ENCODE peak calls at places on chromosome 21, in nine cellular contexts. L is left ventricle myocardium inferior, P is left lung, M is kidney, R is A673, A is colonic mucosa, X is cardiac muscle cell, I is transverse colon, Q is body of pancreas. W is an unnamed sample.

GRCh38 chr21:30033441-30033840 is 93.6 kb upstream of the GRIK1 start:
- DNase-seq in L (no peak), P (no peak), M (peak), R (no peak), A (no peak), X (no peak), I (no peak), Q (no peak), W (no peak)

GRCh38 chr21:22343303-22343702 is 1345.1 kb downstream of the NCAM2 start:
- DNase-seq in L (no peak), P (no peak), M (no peak), R (no peak), A (no peak), X (no peak), I (no peak), Q (no peak), W (no peak)

GRCh38 chr21:42158846-42159245 is 60.1 kb upstream of the ABCG1 start:
- DNase-seq in L (no peak), P (peak), M (peak), R (no peak), A (no peak), X (no peak), I (no peak), Q (no peak), W (no peak)

GRCh38 chr21:40952551-40953330 is 105.8 kb upstream of the DSCAM start:
- DNase-seq in L (no peak), P (no peak), M (no peak), R (no peak), A (no peak), X (no peak), I (no peak), Q (no peak), W (no peak)

GRCh38 chr21:16942703-16943102 is 570.1 kb upstream of the CXADR start:
- DNase-seq in L (no peak), P (no peak), M (no peak), R (peak), A (no peak), X (peak), I (no peak), Q (no peak), W (no peak)

GRCh38 chr21:31554511-31555022 is 104.9 kb upstream of the SOD1 start:
- DNase-seq in L (no peak), P (no peak), M (peak), R (peak), A (no peak), X (peak), I (no peak), Q (no peak), W (no peak)

GRCh38 chr21:36839735-36840134 is 126.7 kb downstream of the HLCS start:
- DNase-seq in L (no peak), P (no peak), M (no peak), R (no peak), A (no peak), X (no peak), I (no peak), Q (no peak), W (no peak)

GRCh38 chr21:41761211-41762181 is 5.4 kb downstream of the RIPK4 start:
- DNase-seq in L (peak), P (peak), M (peak), R (no peak), A (no peak), X (peak), I (no peak), Q (peak), W (no peak)

GRCh38 chr21:33682992-33683627 is 40.8 kb downstream of the ITSN1 start:
- DNase-seq in L (no peak), P (no peak), M (no peak), R (peak), A (no peak), X (peak), I (no peak), Q (no peak), W (no peak)

GRCh38 chr21:29238052-29238966 is 60.4 kb upstream of the BACH1 start:
- DNase-seq in L (no peak), P (no peak), M (no peak), R (no peak), A (no peak), X (peak), I (no peak), Q (no peak), W (no peak)

GRCh38 chr21:16891821-16892220 is 621.0 kb upstream of the CXADR start:
- DNase-seq in L (no peak), P (no peak), M (no peak), R (no peak), A (no peak), X (peak), I (no peak), Q (no peak), W (no peak)

GRCh38 chr21:41695513-41695912 is 71.3 kb downstream of the RIPK4 start:
- DNase-seq in L (no peak), P (no peak), M (no peak), R (no peak), A (no peak), X (no peak), I (no peak), Q (no peak), W (no peak)

GRCh38 chr21:17472167-17472566 is 40.7 kb upstream of the CXADR start:
- DNase-seq in L (no peak), P (no peak), M (no peak), R (no peak), A (no peak), X (no peak), I (no peak), Q (no peak), W (no peak)

GRCh38 chr21:29055080-29055479 is 18.4 kb downstream of the CCT8 start:
- DNase-seq in L (no peak), P (no peak), M (no peak), R (no peak), A (no peak), X (no peak), I (no peak), Q (no peak), W (no peak)

GRCh38 chr21:27571706-27572105 is 604.8 kb upstream of the ADAMTS5 start:
- DNase-seq in L (no peak), P (no peak), M (no peak), R (no peak), A (no peak), X (no peak), I (no peak), Q (no peak), W (no peak)

GRCh38 chr21:14762734-14763694 is 216.9 kb upstream of the SAMSN1 start:
- DNase-seq in L (no peak), P (no peak), M (no peak), R (no peak), A (no peak), X (no peak), I (no peak), Q (no peak), W (peak)

GRCh38 chr21:41545500-41546359 is 37.8 kb upstream of the TMPRSS2 start:
- DNase-seq in L (no peak), P (no peak), M (no peak), R (no peak), A (no peak), X (no peak), I (no peak), Q (no peak), W (no peak)

GRCh38 chr21:34906401-34906800 is 142.7 kb downstream of the RUNX1 start:
- DNase-seq in L (no peak), P (no peak), M (no peak), R (no peak), A (no peak), X (no peak), I (no peak), Q (no peak), W (no peak)

GRCh38 chr21:35072960-35073359 is 23.9 kb upstream of the RUNX1 start:
- DNase-seq in L (peak), P (peak), M (peak), R (no peak), A (no peak), X (no peak), I (no peak), Q (no peak), W (no peak)

GRCh38 chr21:42258150-42258884 is 39.4 kb downstream of the ABCG1 start:
- DNase-seq in L (peak), P (peak), M (peak), R (peak), A (peak), X (peak), I (peak), Q (peak), W (peak)

GRCh38 chr21:42028754-42029385 is 18.7 kb upstream of the ZBTB21 start:
- DNase-seq in L (no peak), P (no peak), M (no peak), R (no peak), A (peak), X (no peak), I (peak), Q (no peak), W (no peak)

GRCh38 chr21:43323244-43324005 is 103.5 kb downstream of the SIK1 start:
- DNase-seq in L (peak), P (peak), M (no peak), R (no peak), A (no peak), X (no peak), I (no peak), Q (peak), W (no peak)

GRCh38 chr21:33848252-33848953 is 67.2 kb downstream of the ATP5PO start:
- DNase-seq in L (no peak), P (no peak), M (peak), R (no peak), A (peak), X (no peak), I (peak), Q (no peak), W (peak)

GRCh38 chr21:23374155-23374554 is 2233.1 kb downstream of the MRPL39 start:
- DNase-seq in L (no peak), P (no peak), M (no peak), R (no peak), A (no peak), X (no peak), I (no peak), Q (no peak), W (no peak)

GRCh38 chr21:32306021-32306780 is 7.5 kb downstream of the MRAP start:
- DNase-seq in L (no peak), P (no peak), M (no peak), R (no peak), A (peak), X (peak), I (no peak), Q (no peak), W (no peak)

GRCh38 chr21:35548904-35549615 is 500.0 kb upstream of the RUNX1 start:
- DNase-seq in L (no peak), P (no peak), M (no peak), R (no peak), A (no peak), X (no peak), I (no peak), Q (no peak), W (no peak)

GRCh38 chr21:20647603-20648002 is 350.6 kb upstream of the NCAM2 start:
- DNase-seq in L (no peak), P (no peak), M (no peak), R (peak), A (no peak), X (no peak), I (no peak), Q (no peak), W (no peak)

DNA sequence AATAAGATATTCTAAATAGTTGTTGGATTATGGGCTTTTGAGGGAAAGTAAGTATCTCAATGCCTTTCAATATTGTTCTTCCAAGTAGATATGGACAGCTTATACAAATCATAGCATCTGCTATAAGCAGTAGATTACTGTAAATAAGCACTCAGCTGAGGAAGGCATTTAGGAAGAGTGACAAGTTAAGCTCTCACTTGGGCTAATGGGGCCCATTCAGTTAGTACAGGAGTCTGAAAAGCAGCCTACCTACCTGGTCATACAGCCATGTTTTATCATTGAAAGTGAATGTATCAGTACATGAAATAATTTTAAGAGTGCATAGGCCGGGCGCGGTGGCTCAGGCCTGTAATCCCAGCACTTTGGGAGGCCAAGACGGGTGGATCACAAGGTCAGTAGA is 73.1 kb downstream of the APP start:
- DNase-seq in L (no peak), P (no peak), M (no peak), R (no peak), A (no peak), X (no peak), I (no peak), Q (no peak), W (no peak)
- H3K27ac ChIP-seq in L (no peak), P (no peak), M (no peak), R (no peak), A (no peak), X (no peak), I (no peak), Q (no peak), W (no peak)

DNA sequence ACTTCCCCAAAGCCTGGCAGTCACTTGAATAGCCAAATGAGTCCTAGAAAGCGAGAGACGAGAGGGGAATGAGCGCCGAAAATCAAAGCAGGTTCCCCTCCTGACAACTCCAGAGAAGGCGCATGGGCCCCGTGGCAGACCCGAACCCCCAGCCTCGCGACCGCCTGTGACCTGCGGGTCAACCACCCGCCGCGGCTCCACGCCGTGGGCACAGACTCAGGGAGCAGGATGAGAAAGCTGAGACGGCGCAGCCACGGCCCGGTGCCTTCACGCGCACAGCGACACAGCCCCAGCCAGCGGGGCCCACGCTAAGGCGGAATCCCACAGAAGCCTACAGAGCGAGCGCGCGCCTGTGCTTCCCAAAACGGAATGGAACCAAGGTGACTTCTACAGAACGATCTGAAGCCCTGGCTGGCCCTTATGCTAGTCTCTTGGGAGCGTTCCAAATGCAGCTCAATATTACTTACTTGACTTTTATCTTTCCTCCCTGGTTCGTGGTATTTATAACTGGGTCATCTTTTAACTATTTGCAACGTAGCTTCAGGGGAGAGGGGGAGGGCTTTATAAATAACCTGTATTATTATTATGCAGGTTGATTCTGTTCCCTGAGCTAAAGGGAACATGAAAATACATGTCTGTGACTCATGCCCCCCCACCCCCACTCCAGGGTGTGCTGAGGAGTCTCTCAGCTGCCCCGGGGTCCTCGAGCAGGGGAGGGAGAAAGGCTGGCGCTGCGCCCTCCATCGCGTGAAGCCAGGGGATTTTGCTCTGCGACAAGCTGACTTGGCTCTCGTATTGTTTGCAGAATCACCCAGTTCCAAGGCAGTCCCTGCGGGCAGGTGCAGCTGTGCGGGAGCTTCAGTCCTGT is 1.7 kb downstream of the TSPEAR start:
- DNase-seq in L (no peak), P (no peak), M (peak), R (peak), A (peak), X (peak), I (no peak), Q (no peak), W (no peak)
- H3K4me3 ChIP-seq in L (peak), P (no peak), M (no peak), R (no peak), A (no peak), X (peak), I (no peak), Q (no peak), W (no peak)

GRCh38 chr21:38818336-38818723 is 12.6 kb downstream of the ETS2 start:
- DNase-seq in L (no peak), P (no peak), M (peak), R (no peak), A (peak), X (no peak), I (no peak), Q (no peak), W (no peak)

GRCh38 chr21:38816400-38816973 is 10.8 kb downstream of the ETS2 start:
- DNase-seq in L (no peak), P (no peak), M (no peak), R (peak), A (no peak), X (no peak), I (no peak), Q (no peak), W (no peak)

GRCh38 chr21:38819719-38820147 is 14.0 kb downstream of the ETS2 start:
- DNase-seq in L (no peak), P (peak), M (no peak), R (no peak), A (peak), X (no peak), I (peak), Q (no peak), W (no peak)

GRCh38 chr21:38819051-38819718 is 13.5 kb downstream of the ETS2 start:
- DNase-seq in L (no peak), P (no peak), M (no peak), R (no peak), A (peak), X (no peak), I (no peak), Q (no peak), W (no peak)

DNA sequence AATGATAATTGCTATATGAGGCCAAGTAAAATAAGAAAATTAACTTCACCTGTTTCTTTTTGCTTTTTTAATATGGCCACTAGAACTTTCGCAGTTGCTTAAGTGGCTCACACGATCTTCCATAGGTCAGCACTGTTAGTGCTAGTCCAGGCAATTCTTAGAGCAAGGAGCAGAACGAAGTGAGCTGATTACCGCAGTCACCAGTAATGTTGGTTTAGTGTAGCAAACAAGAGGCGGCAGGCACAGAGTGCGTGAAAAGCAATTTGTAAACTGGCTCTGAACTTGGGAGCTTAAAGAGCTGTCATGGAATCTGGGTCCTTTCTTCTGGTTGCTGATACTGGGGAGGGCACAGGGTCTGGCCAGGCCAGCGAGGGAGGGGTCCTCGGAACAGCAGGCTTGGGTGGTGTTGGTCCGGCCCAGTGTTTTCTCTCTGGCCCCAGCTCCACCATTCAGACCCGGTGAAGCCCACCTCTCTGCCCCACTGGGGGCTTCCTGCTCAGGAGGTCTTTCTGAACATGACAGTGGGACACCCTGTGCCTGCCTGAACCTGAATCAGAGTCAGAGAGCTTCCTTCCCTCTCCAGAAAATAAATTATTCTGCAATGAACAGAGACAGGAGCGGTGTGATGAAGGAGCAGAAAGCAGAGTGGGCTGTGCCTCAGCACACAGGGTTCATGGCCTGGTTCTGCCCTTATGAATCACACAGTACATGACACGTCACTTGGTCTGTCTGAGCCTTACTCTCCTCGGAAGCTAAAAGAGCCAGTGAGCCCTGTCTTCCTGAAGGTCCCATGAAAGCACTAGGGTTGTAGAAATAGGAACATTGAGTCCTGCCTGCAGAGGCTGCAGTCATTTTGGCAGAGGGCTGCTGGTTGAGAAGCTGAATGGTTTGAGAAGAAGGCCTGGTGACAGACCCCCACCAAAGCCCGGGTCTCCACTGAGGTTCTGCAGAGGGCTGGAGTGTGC is 11.9 kb downstream of the ETS2 start:
- DNase-seq in L (no peak), P (no peak), M (peak), R (no peak), A (no peak), X (peak), I (peak), Q (no peak), W (no peak)
- TF ChIP-seq CTCF in L (no peak), P (no peak), M (no peak), R (no peak), A (no peak), X (no peak), I (no peak), Q (no peak), W (no peak)

GRCh38 chr21:38908537-38908936 is 102.8 kb downstream of the ETS2 start:
- DNase-seq in L (no peak), P (no peak), M (no peak), R (no peak), A (no peak), X (no peak), I (no peak), Q (no peak), W (no peak)
- H3K27ac ChIP-seq in L (peak), P (no peak), M (peak), R (no peak), A (no peak), X (no peak), I (peak), Q (peak), W (no peak)

GRCh38 chr21:45125347-45125746 is 51.0 kb downstream of the ADARB1 start:
- DNase-seq in L (no peak), P (no peak), M (no peak), R (no peak), A (no peak), X (no peak), I (no peak), Q (no peak), W (peak)

GRCh38 chr21:45124596-45124995 is 50.2 kb downstream of the ADARB1 start:
- DNase-seq in L (no peak), P (no peak), M (no peak), R (no peak), A (no peak), X (no peak), I (no peak), Q (no peak), W (no peak)

GRCh38 chr21:45123440-45123839 is 49.1 kb downstream of the ADARB1 start:
- DNase-seq in L (no peak), P (no peak), M (no peak), R (no peak), A (no peak), X (no peak), I (no peak), Q (no peak), W (peak)

GRCh38 chr21:45120975-45121374 is 46.6 kb downstream of the ADARB1 start:
- DNase-seq in L (no peak), P (no peak), M (no peak), R (no peak), A (no peak), X (no peak), I (no peak), Q (no peak), W (no peak)

GRCh38 chr21:45122432-45123132 is 48.2 kb downstream of the ADARB1 start:
- DNase-seq in L (no peak), P (no peak), M (no peak), R (no peak), A (no peak), X (no peak), I (no peak), Q (no peak), W (peak)
- H3K4me3 ChIP-seq in L (no peak), P (no peak), M (no peak), R (no peak), A (no peak), X (no peak), I (no peak), Q (no peak), W (no peak)

W was measured in OCI-LY7.